ENCODE peak calls at places on chromosomes 2 and 18, in ten cellular contexts. One of them, this sample, is unnamed.

GRCh38 chr2:132595186-132595585 is 74.8 kb downstream of the LYPD1 start:
- DNase-seq in HS-5: no peak
- DNase-seq in ELR: no peak
- DNase-seq in NCI-H2029: no peak
- DNase-seq in naive thymus-derived CD4-positive, alpha-beta T cell: no peak
- DNase-seq in mesenteric fat pad: no peak
- DNase-seq in colonic mucosa: no peak
- DNase-seq in anterior cingulate cortex: no peak
- DNase-seq in cardiac muscle cell: no peak
- DNase-seq in activated T-helper 1 cell treated with Interleukin-2 at 50 U/mL for 16 hours: no peak
- DNase-seq in this sample: no peak

GRCh38 chr2:240820607-240821428 is 799 bp upstream of the KIF1A start:
- DNase-seq in naive thymus-derived CD4-positive, alpha-beta T cell: no peak
- DNase-seq in activated T-helper 1 cell treated with Interleukin-2 at 50 U/mL for 16 hours: no peak
- DNase-seq in cardiac muscle cell: peak
- DNase-seq in colonic mucosa: no peak
- DNase-seq in NCI-H2029: peak
- DNase-seq in HS-5: no peak
- DNase-seq in mesenteric fat pad: peak
- DNase-seq in ELR: no peak
- DNase-seq in anterior cingulate cortex: peak
- DNase-seq in this sample: no peak

GRCh38 chr2:17672583-17673317 is 80.9 kb downstream of the SMC6 start:
- DNase-seq in anterior cingulate cortex: no peak
- DNase-seq in colonic mucosa: no peak
- DNase-seq in naive thymus-derived CD4-positive, alpha-beta T cell: no peak
- DNase-seq in ELR: peak
- DNase-seq in NCI-H2029: no peak
- DNase-seq in mesenteric fat pad: no peak
- DNase-seq in cardiac muscle cell: no peak
- DNase-seq in activated T-helper 1 cell treated with Interleukin-2 at 50 U/mL for 16 hours: no peak
- DNase-seq in HS-5: peak
- DNase-seq in this sample: peak

GRCh38 chr2:122233372-122233771 is 477.9 kb downstream of the TSN start:
- DNase-seq in colonic mucosa: no peak
- DNase-seq in mesenteric fat pad: no peak
- DNase-seq in HS-5: no peak
- DNase-seq in activated T-helper 1 cell treated with Interleukin-2 at 50 U/mL for 16 hours: no peak
- DNase-seq in naive thymus-derived CD4-positive, alpha-beta T cell: no peak
- DNase-seq in anterior cingulate cortex: no peak
- DNase-seq in cardiac muscle cell: no peak
- DNase-seq in ELR: no peak
- DNase-seq in NCI-H2029: no peak
- DNase-seq in this sample: no peak

GRCh38 chr2:160339291-160339690 is 139.2 kb upstream of the ITGB6 start:
- DNase-seq in NCI-H2029: no peak
- DNase-seq in colonic mucosa: no peak
- DNase-seq in mesenteric fat pad: no peak
- DNase-seq in activated T-helper 1 cell treated with Interleukin-2 at 50 U/mL for 16 hours: no peak
- DNase-seq in cardiac muscle cell: no peak
- DNase-seq in HS-5: no peak
- DNase-seq in ELR: no peak
- DNase-seq in naive thymus-derived CD4-positive, alpha-beta T cell: no peak
- DNase-seq in anterior cingulate cortex: no peak
- DNase-seq in this sample: peak

GRCh38 chr2:207458582-207458981 is 71.2 kb upstream of the CREB1 start:
- DNase-seq in activated T-helper 1 cell treated with Interleukin-2 at 50 U/mL for 16 hours: no peak
- DNase-seq in mesenteric fat pad: no peak
- DNase-seq in colonic mucosa: no peak
- DNase-seq in NCI-H2029: no peak
- DNase-seq in cardiac muscle cell: no peak
- DNase-seq in anterior cingulate cortex: no peak
- DNase-seq in naive thymus-derived CD4-positive, alpha-beta T cell: no peak
- DNase-seq in HS-5: no peak
- DNase-seq in ELR: no peak
- DNase-seq in this sample: no peak

GRCh38 chr2:135169900-135170753 is 118.0 kb downstream of the RAB3GAP1 start:
- DNase-seq in activated T-helper 1 cell treated with Interleukin-2 at 50 U/mL for 16 hours: no peak
- DNase-seq in mesenteric fat pad: no peak
- DNase-seq in ELR: no peak
- DNase-seq in NCI-H2029: no peak
- DNase-seq in cardiac muscle cell: no peak
- DNase-seq in anterior cingulate cortex: no peak
- DNase-seq in colonic mucosa: no peak
- DNase-seq in naive thymus-derived CD4-positive, alpha-beta T cell: no peak
- DNase-seq in HS-5: no peak
- DNase-seq in this sample: no peak

GRCh38 chr18:47187721-47188120 is 11.6 kb upstream of the IER3IP1 start:
- DNase-seq in HS-5: no peak
- DNase-seq in mesenteric fat pad: no peak
- DNase-seq in NCI-H2029: no peak
- DNase-seq in ELR: no peak
- DNase-seq in cardiac muscle cell: no peak
- DNase-seq in anterior cingulate cortex: no peak
- DNase-seq in colonic mucosa: no peak
- DNase-seq in naive thymus-derived CD4-positive, alpha-beta T cell: no peak
- DNase-seq in activated T-helper 1 cell treated with Interleukin-2 at 50 U/mL for 16 hours: no peak
- DNase-seq in this sample: no peak

GRCh38 chr2:199329024-199329423 is 128.7 kb downstream of the SATB2 start:
- DNase-seq in colonic mucosa: no peak
- DNase-seq in HS-5: no peak
- DNase-seq in cardiac muscle cell: no peak
- DNase-seq in NCI-H2029: no peak
- DNase-seq in activated T-helper 1 cell treated with Interleukin-2 at 50 U/mL for 16 hours: no peak
- DNase-seq in ELR: no peak
- DNase-seq in naive thymus-derived CD4-positive, alpha-beta T cell: no peak
- DNase-seq in mesenteric fat pad: no peak
- DNase-seq in anterior cingulate cortex: no peak
- DNase-seq in this sample: no peak

GRCh38 chr2:216829533-216829932 is 30.3 kb downstream of the TNP1 start:
- DNase-seq in mesenteric fat pad: no peak
- DNase-seq in colonic mucosa: peak
- DNase-seq in HS-5: no peak
- DNase-seq in naive thymus-derived CD4-positive, alpha-beta T cell: no peak
- DNase-seq in NCI-H2029: peak
- DNase-seq in activated T-helper 1 cell treated with Interleukin-2 at 50 U/mL for 16 hours: no peak
- DNase-seq in cardiac muscle cell: peak
- DNase-seq in ELR: no peak
- DNase-seq in anterior cingulate cortex: no peak
- DNase-seq in this sample: peak

GRCh38 chr2:168639501-168639900 is 162.9 kb upstream of the NOSTRIN start:
- DNase-seq in cardiac muscle cell: peak
- DNase-seq in anterior cingulate cortex: no peak
- DNase-seq in ELR: peak
- DNase-seq in mesenteric fat pad: no peak
- DNase-seq in NCI-H2029: no peak
- DNase-seq in colonic mucosa: peak
- DNase-seq in HS-5: no peak
- DNase-seq in naive thymus-derived CD4-positive, alpha-beta T cell: no peak
- DNase-seq in activated T-helper 1 cell treated with Interleukin-2 at 50 U/mL for 16 hours: no peak
- DNase-seq in this sample: peak

GRCh38 chr18:55732227-55733106 is 144.5 kb upstream of the TCF4 start:
- DNase-seq in cardiac muscle cell: no peak
- DNase-seq in ELR: no peak
- DNase-seq in colonic mucosa: no peak
- DNase-seq in mesenteric fat pad: no peak
- DNase-seq in NCI-H2029: no peak
- DNase-seq in anterior cingulate cortex: no peak
- DNase-seq in HS-5: no peak
- DNase-seq in activated T-helper 1 cell treated with Interleukin-2 at 50 U/mL for 16 hours: no peak
- DNase-seq in naive thymus-derived CD4-positive, alpha-beta T cell: no peak
- DNase-seq in this sample: peak

GRCh38 chr2:9765611-9766531 is 77.4 kb upstream of the TAF1B start:
- DNase-seq in NCI-H2029: no peak
- DNase-seq in cardiac muscle cell: no peak
- DNase-seq in activated T-helper 1 cell treated with Interleukin-2 at 50 U/mL for 16 hours: no peak
- DNase-seq in mesenteric fat pad: no peak
- DNase-seq in anterior cingulate cortex: no peak
- DNase-seq in colonic mucosa: no peak
- DNase-seq in naive thymus-derived CD4-positive, alpha-beta T cell: no peak
- DNase-seq in ELR: no peak
- DNase-seq in HS-5: no peak
- DNase-seq in this sample: no peak

GRCh38 chr18:22559414-22560282 is 141.9 kb upstream of the CTAGE1 start:
- DNase-seq in ELR: peak
- DNase-seq in NCI-H2029: no peak
- DNase-seq in colonic mucosa: peak
- DNase-seq in activated T-helper 1 cell treated with Interleukin-2 at 50 U/mL for 16 hours: no peak
- DNase-seq in cardiac muscle cell: peak
- DNase-seq in mesenteric fat pad: peak
- DNase-seq in naive thymus-derived CD4-positive, alpha-beta T cell: no peak
- DNase-seq in HS-5: no peak
- DNase-seq in anterior cingulate cortex: no peak
- DNase-seq in this sample: peak

GRCh38 chr2:85705680-85706039 is 11.5 kb downstream of the GNLY start:
- DNase-seq in cardiac muscle cell: no peak
- DNase-seq in activated T-helper 1 cell treated with Interleukin-2 at 50 U/mL for 16 hours: no peak
- DNase-seq in NCI-H2029: peak
- DNase-seq in naive thymus-derived CD4-positive, alpha-beta T cell: no peak
- DNase-seq in HS-5: peak
- DNase-seq in ELR: peak
- DNase-seq in mesenteric fat pad: no peak
- DNase-seq in colonic mucosa: no peak
- DNase-seq in anterior cingulate cortex: no peak
- DNase-seq in this sample: peak

GRCh38 chr18:8367217-8367988 is 241.8 kb upstream of the RAB12 start:
- DNase-seq in naive thymus-derived CD4-positive, alpha-beta T cell: peak
- DNase-seq in HS-5: no peak
- DNase-seq in NCI-H2029: peak
- DNase-seq in mesenteric fat pad: no peak
- DNase-seq in colonic mucosa: peak
- DNase-seq in cardiac muscle cell: peak
- DNase-seq in ELR: peak
- DNase-seq in anterior cingulate cortex: no peak
- DNase-seq in activated T-helper 1 cell treated with Interleukin-2 at 50 U/mL for 16 hours: peak
- DNase-seq in this sample: peak

GRCh38 chr18:75375341-75375740 is 52.2 kb downstream of the SMIM21 start:
- DNase-seq in ELR: no peak
- DNase-seq in HS-5: no peak
- DNase-seq in anterior cingulate cortex: no peak
- DNase-seq in cardiac muscle cell: no peak
- DNase-seq in naive thymus-derived CD4-positive, alpha-beta T cell: no peak
- DNase-seq in mesenteric fat pad: no peak
- DNase-seq in activated T-helper 1 cell treated with Interleukin-2 at 50 U/mL for 16 hours: no peak
- DNase-seq in NCI-H2029: no peak
- DNase-seq in colonic mucosa: no peak
- DNase-seq in this sample: no peak

GRCh38 chr2:53826587-53827397 is 33.0 kb downstream of the GPR75 start:
- DNase-seq in activated T-helper 1 cell treated with Interleukin-2 at 50 U/mL for 16 hours: no peak
- DNase-seq in cardiac muscle cell: no peak
- DNase-seq in HS-5: no peak
- DNase-seq in ELR: no peak
- DNase-seq in mesenteric fat pad: no peak
- DNase-seq in colonic mucosa: no peak
- DNase-seq in NCI-H2029: no peak
- DNase-seq in naive thymus-derived CD4-positive, alpha-beta T cell: no peak
- DNase-seq in anterior cingulate cortex: no peak
- DNase-seq in this sample: no peak

GRCh38 chr2:182611009-182611408 is 105.0 kb upstream of the DNAJC10 start:
- DNase-seq in naive thymus-derived CD4-positive, alpha-beta T cell: no peak
- DNase-seq in ELR: no peak
- DNase-seq in cardiac muscle cell: no peak
- DNase-seq in NCI-H2029: no peak
- DNase-seq in anterior cingulate cortex: no peak
- DNase-seq in activated T-helper 1 cell treated with Interleukin-2 at 50 U/mL for 16 hours: no peak
- DNase-seq in mesenteric fat pad: no peak
- DNase-seq in colonic mucosa: no peak
- DNase-seq in HS-5: no peak
- DNase-seq in this sample: no peak

GRCh38 chr2:197673142-197673541 is 2.2 kb downstream of the RFTN2 start:
- DNase-seq in colonic mucosa: no peak
- DNase-seq in activated T-helper 1 cell treated with Interleukin-2 at 50 U/mL for 16 hours: no peak
- DNase-seq in naive thymus-derived CD4-positive, alpha-beta T cell: no peak
- DNase-seq in ELR: no peak
- DNase-seq in NCI-H2029: no peak
- DNase-seq in mesenteric fat pad: no peak
- DNase-seq in cardiac muscle cell: no peak
- DNase-seq in HS-5: no peak
- DNase-seq in anterior cingulate cortex: no peak
- DNase-seq in this sample: no peak

GRCh38 chr2:67997528-67998267 is 65.1 kb downstream of the C1D start:
- DNase-seq in HS-5: peak
- DNase-seq in anterior cingulate cortex: no peak
- DNase-seq in NCI-H2029: no peak
- DNase-seq in colonic mucosa: no peak
- DNase-seq in ELR: peak
- DNase-seq in naive thymus-derived CD4-positive, alpha-beta T cell: no peak
- DNase-seq in activated T-helper 1 cell treated with Interleukin-2 at 50 U/mL for 16 hours: no peak
- DNase-seq in cardiac muscle cell: no peak
- DNase-seq in mesenteric fat pad: no peak
- DNase-seq in this sample: peak

GRCh38 chr2:160388464-160389263 is 104.9 kb downstream of the RBMS1 start:
- DNase-seq in HS-5: no peak
- DNase-seq in mesenteric fat pad: no peak
- DNase-seq in cardiac muscle cell: no peak
- DNase-seq in naive thymus-derived CD4-positive, alpha-beta T cell: peak
- DNase-seq in anterior cingulate cortex: no peak
- DNase-seq in colonic mucosa: peak
- DNase-seq in ELR: peak
- DNase-seq in activated T-helper 1 cell treated with Interleukin-2 at 50 U/mL for 16 hours: peak
- DNase-seq in NCI-H2029: no peak
- DNase-seq in this sample: peak

GRCh38 chr18:14221689-14222088 is 89.5 kb upstream of the ZNF519 start:
- DNase-seq in naive thymus-derived CD4-positive, alpha-beta T cell: no peak
- DNase-seq in colonic mucosa: no peak
- DNase-seq in activated T-helper 1 cell treated with Interleukin-2 at 50 U/mL for 16 hours: no peak
- DNase-seq in cardiac muscle cell: no peak
- DNase-seq in NCI-H2029: no peak
- DNase-seq in HS-5: no peak
- DNase-seq in mesenteric fat pad: no peak
- DNase-seq in anterior cingulate cortex: no peak
- DNase-seq in ELR: no peak
- DNase-seq in this sample: no peak

GRCh38 chr2:46669016-46669415 is 189.7 kb downstream of the TMEM247 start:
- DNase-seq in cardiac muscle cell: no peak
- DNase-seq in anterior cingulate cortex: no peak
- DNase-seq in activated T-helper 1 cell treated with Interleukin-2 at 50 U/mL for 16 hours: no peak
- DNase-seq in naive thymus-derived CD4-positive, alpha-beta T cell: no peak
- DNase-seq in HS-5: no peak
- DNase-seq in mesenteric fat pad: no peak
- DNase-seq in colonic mucosa: no peak
- DNase-seq in ELR: no peak
- DNase-seq in NCI-H2029: no peak
- DNase-seq in this sample: no peak

GRCh38 chr2:99777266-99777640 is 287.4 kb upstream of the REV1 start:
- DNase-seq in mesenteric fat pad: no peak
- DNase-seq in naive thymus-derived CD4-positive, alpha-beta T cell: no peak
- DNase-seq in activated T-helper 1 cell treated with Interleukin-2 at 50 U/mL for 16 hours: no peak
- DNase-seq in cardiac muscle cell: no peak
- DNase-seq in colonic mucosa: no peak
- DNase-seq in HS-5: peak
- DNase-seq in ELR: peak
- DNase-seq in anterior cingulate cortex: no peak
- DNase-seq in NCI-H2029: no peak
- DNase-seq in this sample: peak

GRCh38 chr2:66987747-66988146 is 409.4 kb upstream of the ETAA1 start:
- DNase-seq in mesenteric fat pad: no peak
- DNase-seq in colonic mucosa: no peak
- DNase-seq in NCI-H2029: no peak
- DNase-seq in naive thymus-derived CD4-positive, alpha-beta T cell: no peak
- DNase-seq in anterior cingulate cortex: no peak
- DNase-seq in ELR: no peak
- DNase-seq in cardiac muscle cell: peak
- DNase-seq in HS-5: no peak
- DNase-seq in activated T-helper 1 cell treated with Interleukin-2 at 50 U/mL for 16 hours: no peak
- DNase-seq in this sample: no peak

GRCh38 chr2:168624028-168624427 is 168.0 kb downstream of the CERS6 start:
- DNase-seq in ELR: no peak
- DNase-seq in mesenteric fat pad: no peak
- DNase-seq in NCI-H2029: no peak
- DNase-seq in naive thymus-derived CD4-positive, alpha-beta T cell: no peak
- DNase-seq in activated T-helper 1 cell treated with Interleukin-2 at 50 U/mL for 16 hours: no peak
- DNase-seq in anterior cingulate cortex: no peak
- DNase-seq in HS-5: no peak
- DNase-seq in cardiac muscle cell: no peak
- DNase-seq in colonic mucosa: no peak
- DNase-seq in this sample: no peak

GRCh38 chr2:218028189-218028495 is 25.3 kb upstream of the TNS1 start:
- DNase-seq in mesenteric fat pad: no peak
- DNase-seq in colonic mucosa: no peak
- DNase-seq in activated T-helper 1 cell treated with Interleukin-2 at 50 U/mL for 16 hours: no peak
- DNase-seq in naive thymus-derived CD4-positive, alpha-beta T cell: no peak
- DNase-seq in cardiac muscle cell: no peak
- DNase-seq in HS-5: no peak
- DNase-seq in anterior cingulate cortex: no peak
- DNase-seq in ELR: no peak
- DNase-seq in NCI-H2029: no peak
- DNase-seq in this sample: no peak